ENCODE peak calls at places on chromosome 6, in four cellular contexts. P is hepatocyte, Q is SK-N-SH, R is H1. I is an unnamed sample. For H3K36me3, the result is how much of the 10 kb centered on the place peaks cover.

GRCh38 chr6:86744048-86744447 is 193.3 kb upstream of the HTR1E start:
- DNase-seq in Q (no peak), R (no peak), P (no peak), I (no peak)

GRCh38 chr6:37303891-37304503 is 46.1 kb upstream of the TMEM217 start:
- DNase-seq in P (peak), R (no peak), Q (peak), I (no peak)

GRCh38 chr6:128597956-128598355 is 77.6 kb upstream of the PTPRK start:
- DNase-seq in P (no peak), Q (no peak), R (no peak), I (no peak)

GRCh38 chr6:6599468-6599873 is 11.0 kb downstream of the LY86 start:
- DNase-seq in Q (no peak), P (no peak), R (no peak), I (no peak)

GRCh38 chr6:20946037-20946436 is 411.8 kb downstream of the CDKAL1 start:
- DNase-seq in R (no peak), P (no peak), Q (no peak), I (no peak)

GRCh38 chr6:146985111-146985510 is 219.1 kb upstream of the STXBP5 start:
- DNase-seq in Q (no peak), P (peak), R (no peak), I (no peak)

GRCh38 chr6:63272397-63272796 is 47.4 kb downstream of the LGSN start:
- DNase-seq in P (peak), R (no peak), Q (peak), I (no peak)

GRCh38 chr6:37860226-37860839 is 40.8 kb downstream of the ZFAND3 start:
- DNase-seq in R (no peak), Q (peak), P (peak), I (no peak)

GRCh38 chr6:7496266-7496875 is 45.1 kb upstream of the DSP start:
- DNase-seq in Q (no peak), R (no peak), P (no peak), I (no peak)

GRCh38 chr6:19873031-19873430 is 35.9 kb downstream of the ID4 start:
- DNase-seq in R (no peak), Q (peak), P (no peak), I (no peak)

GRCh38 chr6:27414300-27414699 is 25.7 kb downstream of the ZNF391 start:
- DNase-seq in P (no peak), R (no peak), Q (no peak), I (no peak)

GRCh38 chr6:139109558-139109957 is 25.3 kb upstream of the HECA start:
- DNase-seq in P (peak), R (peak), Q (no peak), I (no peak)

GRCh38 chr6:116941727-116942126 is 64.7 kb downstream of the RFX6 start:
- DNase-seq in P (no peak), R (no peak), Q (no peak), I (no peak)

GRCh38 chr6:140445474-140446004 is 1071.1 kb upstream of the CITED2 start:
- DNase-seq in P (no peak), Q (no peak), R (no peak), I (no peak)

GRCh38 chr6:81996414-81996813 is 243.9 kb upstream of the TENT5A start:
- DNase-seq in R (no peak), P (no peak), Q (no peak), I (no peak)

GRCh38 chr6:97023982-97024381 is 99.5 kb downstream of the KLHL32 start:
- DNase-seq in Q (peak), R (no peak), P (no peak), I (no peak)

GRCh38 chr6:47180633-47181032 is 129.1 kb downstream of the TNFRSF21 start:
- DNase-seq in R (no peak), Q (no peak), P (peak), I (no peak)

GRCh38 chr6:80690611-80691090 is 584.2 kb downstream of the BCKDHB start:
- DNase-seq in R (no peak), Q (no peak), P (no peak), I (no peak)

GRCh38 chr6:150599199-150600002 is at the start of gene PLEKHG1:
- DNase-seq in P (peak), R (peak), Q (peak), I (peak)

GRCh38 chr6:72324591-72324990 is 297.3 kb upstream of the KCNQ5 start:
- DNase-seq in Q (no peak), P (no peak), R (no peak), I (no peak)

GRCh38 chr6:21354805-21355238 is 238.7 kb upstream of the SOX4 start:
- DNase-seq in P (peak), R (no peak), Q (no peak), I (no peak)

DNA sequence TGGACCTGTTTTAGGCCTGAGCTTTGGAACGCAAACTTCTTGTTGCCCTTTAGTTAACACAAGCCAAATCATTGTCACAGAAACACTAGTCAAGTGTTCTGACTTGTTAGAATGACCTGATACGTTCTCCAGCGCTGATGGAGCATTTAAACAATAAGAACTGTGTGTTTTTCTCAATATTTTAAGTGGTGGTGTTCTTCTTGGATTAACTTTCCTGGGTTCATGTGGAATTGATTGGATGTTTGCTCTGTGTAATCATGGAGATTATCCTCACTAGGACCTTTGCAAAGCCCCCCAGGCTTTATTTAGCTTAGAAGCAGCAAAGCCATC is 1.6 kb downstream of the LRRC1 start:
- DNase-seq in P (no peak), R (no peak), Q (no peak), I (no peak)
- H3K4me3 ChIP-seq in P (peak), R (peak), Q (no peak), I (peak)

DNA sequence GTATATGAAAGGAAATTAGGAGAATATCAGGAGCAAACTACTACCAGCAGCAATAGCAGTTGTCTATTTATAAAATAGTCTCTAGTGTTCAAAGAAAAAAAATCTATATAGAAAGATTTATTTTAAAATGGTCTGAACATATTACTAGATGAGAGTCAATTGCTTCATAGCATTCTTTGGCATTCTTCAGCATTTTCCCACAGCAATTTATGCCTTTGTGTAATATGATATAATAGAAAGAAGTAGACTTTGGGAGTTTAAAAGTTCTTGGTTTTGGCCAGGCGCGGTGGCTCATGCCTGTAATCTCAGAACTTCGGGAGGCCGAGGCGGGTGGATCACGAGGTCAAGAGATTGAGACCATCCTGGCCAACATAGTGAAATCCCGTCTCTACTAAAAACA is 157.0 kb upstream of the PLN start:
- DNase-seq in Q (no peak), P (no peak), R (no peak), I (no peak)
- H3K27ac ChIP-seq in Q (no peak), P (no peak), R (no peak), I (no peak)

DNA sequence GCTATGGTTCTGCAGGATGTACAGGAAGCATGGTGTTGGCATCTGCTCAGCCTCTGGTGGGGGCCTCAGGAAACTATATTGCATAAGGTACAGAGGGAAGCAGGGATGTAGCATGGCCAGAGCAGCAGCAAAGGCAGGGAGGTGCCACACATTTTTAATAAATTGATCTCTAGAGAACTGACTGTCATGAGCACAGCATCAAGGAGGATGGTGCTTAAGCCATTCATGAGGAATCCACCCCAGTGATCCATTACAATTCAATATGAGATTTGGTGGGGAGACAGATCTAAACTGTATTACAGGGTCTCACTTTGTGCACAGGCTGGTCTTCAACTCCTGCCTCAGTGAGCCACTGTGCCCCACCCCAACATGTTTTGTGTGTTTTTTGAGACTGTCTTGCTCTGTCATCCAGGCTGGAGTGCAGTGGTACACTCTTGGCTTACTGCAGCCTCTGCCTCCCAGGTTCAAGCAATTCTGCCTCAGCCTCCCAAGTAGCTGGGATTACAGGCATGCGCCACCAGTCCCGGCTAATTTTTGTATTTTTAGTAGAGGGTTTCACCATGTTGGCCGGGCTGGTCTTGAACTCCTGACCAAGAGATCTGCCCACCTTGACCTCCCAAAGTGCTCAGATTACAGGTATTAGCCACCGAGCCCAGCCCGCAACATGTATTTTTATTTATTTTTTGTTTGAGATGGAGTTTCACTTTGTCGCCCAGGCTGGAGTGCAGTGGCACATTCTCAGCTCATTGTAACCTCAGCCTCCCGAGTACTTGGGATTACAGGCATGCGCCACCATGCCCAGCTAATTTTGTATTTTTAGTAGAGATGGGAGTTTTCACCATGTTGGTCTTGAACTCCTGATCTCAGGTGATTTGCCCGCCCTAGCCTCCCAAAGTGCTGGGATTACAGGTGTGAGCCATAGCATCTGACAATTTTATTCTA is 10.3 kb downstream of the HSPA1B start:
- DNase-seq in R (no peak), P (no peak), Q (no peak), I (no peak)
- H3K36me3 ChIP-seq in R (under half), P (under half), Q (under half), I (under half)

DNA sequence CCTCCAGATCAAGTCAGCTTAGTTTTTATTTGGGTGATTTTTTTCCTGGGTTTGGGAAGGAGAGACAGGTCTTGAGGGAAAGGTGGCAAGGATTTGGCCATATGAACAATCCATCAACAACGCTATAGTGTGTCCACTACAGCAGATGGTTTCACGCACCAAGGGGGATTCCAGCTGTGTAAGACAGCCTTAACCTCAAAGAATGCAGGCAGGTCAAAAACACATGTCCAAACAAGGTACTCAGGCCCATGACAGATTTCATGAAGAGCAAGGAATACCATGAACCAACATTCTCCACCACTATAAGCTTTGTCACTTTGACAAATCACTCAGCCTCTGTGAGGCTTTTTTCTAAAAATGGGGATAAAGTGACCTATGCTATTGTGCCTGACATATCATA is 2.0 kb downstream of the AIF1 start:
- DNase-seq in R (no peak), P (no peak), Q (no peak), I (no peak)
- H3K4me3 ChIP-seq in R (no peak), P (no peak), Q (no peak), I (no peak)

GRCh38 chr6:157144861-157145260 is 178.5 kb downstream of the TMEM242 start:
- DNase-seq in P (no peak), Q (no peak), R (no peak), I (no peak)
- H3K27ac ChIP-seq in P (no peak), Q (peak), R (no peak), I (no peak)

GRCh38 chr6:131910956-131911355 is 40.2 kb downstream of the CCN2 start:
- DNase-seq in P (no peak), R (no peak), Q (no peak), I (no peak)
- H3K36me3 ChIP-seq in P (under half), R (under half), Q (under half), I (under half)

GRCh38 chr6:3986241-3986640 is 92.7 kb downstream of the FAM217A start:
- DNase-seq in P (no peak), R (no peak), Q (no peak), I (no peak)

GRCh38 chr6:3987576-3987975 is 91.4 kb downstream of the FAM217A start:
- DNase-seq in P (no peak), R (no peak), Q (no peak), I (no peak)

GRCh38 chr6:3984494-3984893 is 94.4 kb downstream of the FAM217A start:
- DNase-seq in Q (no peak), R (no peak), P (no peak), I (no peak)

GRCh38 chr6:3990692-3991491 is 88.0 kb downstream of the FAM217A start:
- DNase-seq in Q (peak), P (peak), R (peak), I (peak)

GRCh38 chr6:3987072-3987471 is 91.9 kb downstream of the FAM217A start:
- DNase-seq in Q (no peak), P (peak), R (no peak), I (no peak)
- H3K4me3 ChIP-seq in Q (no peak), P (no peak), R (no peak), I (no peak)

GRCh38 chr6:104788400-104788799 is 71.3 kb downstream of the HACE1 start:
- DNase-seq in R (no peak), Q (no peak), P (no peak), I (no peak)

GRCh38 chr6:104789770-104790190 is 69.9 kb downstream of the HACE1 start:
- DNase-seq in P (peak), Q (no peak), R (no peak), I (no peak)

GRCh38 chr6:104784884-104785283 is 74.8 kb downstream of the HACE1 start:
- DNase-seq in R (no peak), P (no peak), Q (peak), I (no peak)

GRCh38 chr6:104787305-104787704 is 72.4 kb downstream of the HACE1 start:
- DNase-seq in P (no peak), R (no peak), Q (no peak), I (no peak)
- H3K27ac ChIP-seq in P (no peak), R (no peak), Q (no peak), I (no peak)

DNA sequence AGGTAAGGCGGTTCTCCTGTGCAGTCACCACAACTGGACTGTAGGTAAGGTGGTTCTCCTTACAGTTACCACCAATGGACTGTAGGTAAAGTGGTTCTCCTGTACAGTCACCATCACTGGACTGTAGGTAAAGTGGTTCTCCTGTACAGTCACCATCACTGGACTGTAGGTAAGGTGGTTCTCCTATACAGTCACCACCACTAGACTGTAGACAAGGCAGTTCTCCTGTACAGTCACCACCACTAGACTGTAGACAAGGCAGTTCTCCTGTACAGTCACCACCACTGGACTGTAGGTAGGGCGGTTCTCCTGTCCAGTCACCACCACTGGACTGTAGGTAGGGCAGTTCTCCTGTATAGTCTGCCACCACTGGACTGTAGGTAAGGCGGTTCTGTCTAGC is 212.3 kb downstream of the TFAP2A start:
- DNase-seq in Q (no peak), R (no peak), P (no peak), I (no peak)
- H3K36me3 ChIP-seq in Q (under half), R (under half), P (under half), I (under half)

I was measured in effector memory CD4-positive, alpha-beta T cell.